ENCODE peak calls at places on chromosomes 12 and 14, in ten cellular contexts. R, M, P, V, K, D, Q, H, U and X are unnamed samples.

GRCh38 chr12:6452245-6452731 is 446 bp downstream of the TAPBPL start:
- DNase-seq in U (no peak), M (peak; percentile 59), Q (no peak), P (peak; percentile 64), V (no peak), K (no peak), R (no peak), D (peak; percentile 59), H (peak; percentile 68), X (no peak)

GRCh38 chr14:45201908-45202307 is 51.1 kb downstream of the MIS18BP1 start:
- DNase-seq in Q (no peak), R (peak; percentile 1), H (no peak), U (no peak), P (no peak), K (no peak), V (peak; percentile 23), M (peak; percentile 76), D (peak; percentile 31), X (no peak)

GRCh38 chr14:99659333-99659741 is 14.4 kb downstream of the HHIPL1 start:
- DNase-seq in H (no peak), P (no peak), U (no peak), V (no peak), M (no peak), K (no peak), Q (no peak), R (no peak), D (no peak), X (no peak)

GRCh38 chr12:63941879-63942278 is 97.4 kb downstream of the SRGAP1 start:
- DNase-seq in D (no peak), Q (no peak), P (no peak), U (no peak), V (no peak), K (no peak), M (no peak), R (no peak), H (no peak), X (no peak)

GRCh38 chr14:55102141-55102547 is 26.9 kb upstream of the LGALS3 start:
- DNase-seq in K (peak; percentile 79), U (no peak), D (peak; percentile 58), R (no peak), M (peak; percentile 98), V (no peak), H (peak; percentile 77), P (peak; percentile 77), Q (no peak), X (peak; percentile 26)

GRCh38 chr12:41442905-41443304 is 254.8 kb downstream of the PDZRN4 start:
- DNase-seq in M (no peak), D (no peak), U (no peak), P (no peak), Q (no peak), R (no peak), V (no peak), K (no peak), H (no peak), X (no peak)

GRCh38 chr14:67453575-67454300 is 34.8 kb downstream of the TMEM229B start:
- DNase-seq in D (no peak), P (no peak), H (no peak), M (no peak), Q (no peak), V (no peak), U (no peak), R (no peak), K (no peak), X (no peak)

GRCh38 chr14:28777773-28778606 is 11.4 kb downstream of the FOXG1 start:
- DNase-seq in D (no peak), V (no peak), R (no peak), K (no peak), H (no peak), Q (no peak), U (no peak), M (no peak), P (no peak), X (no peak)

GRCh38 chr14:90534091-90534837 is 137.4 kb downstream of the CALM1 start:
- DNase-seq in M (peak; percentile 79), H (no peak), R (no peak), V (no peak), Q (no peak), K (no peak), D (no peak), U (no peak), P (no peak), X (no peak)

GRCh38 chr14:100988411-100988900 is 84.9 kb upstream of the RTL1 start:
- DNase-seq in Q (no peak), U (no peak), M (no peak), K (no peak), D (no peak), V (no peak), H (no peak), R (no peak), P (no peak), X (no peak)

GRCh38 chr12:124742111-124742510 is 121.6 kb downstream of the SCARB1 start:
- DNase-seq in P (no peak), K (no peak), V (no peak), U (no peak), H (no peak), M (no peak), Q (no peak), D (no peak), R (no peak), X (no peak)